ENCODE peak calls at places on chromosomes 13 and 19, in four cellular contexts. P, L, V and B are unnamed samples.

GRCh38 chr19:14673088-14673487 is 1.6 kb downstream of the ADGRE3 start:
- DNase-seq in V (no peak), P (no peak), L (no peak), B (no peak)

GRCh38 chr19:42065051-42065450 is 5.0 kb downstream of the GRIK5 start:
- DNase-seq in V (no peak), L (no peak), P (no peak), B (no peak)

GRCh38 chr19:35843676-35844481 is 8.4 kb downstream of the NPHS1 start:
- DNase-seq in V (peak; percentile 95), L (no peak), P (peak; percentile 56), B (peak; percentile 36)

GRCh38 chr19:10416380-10417257 is 3.7 kb upstream of the PDE4A start:
- DNase-seq in V (peak; percentile 92), L (peak; percentile 96), P (peak; percentile 90), B (peak; percentile 42)

GRCh38 chr19:15869109-15869555 is 28.7 kb downstream of the CYP4F2 start:
- DNase-seq in P (peak; percentile 42), V (peak; percentile 46), L (peak; percentile 48), B (peak; percentile 58)

GRCh38 chr13:36395280-36395679 is 37.0 kb upstream of the CCNA1 start:
- DNase-seq in V (peak; percentile 52), L (no peak), P (no peak), B (no peak)

GRCh38 chr13:112814905-112815585 is 125.2 kb downstream of the ATP11A start:
- DNase-seq in V (no peak), L (no peak), P (peak; percentile 27), B (no peak)

GRCh38 chr19:16571689-16572331 is 405 bp downstream of the SLC35E1 start:
- DNase-seq in V (peak; percentile 57), L (peak; percentile 13), P (peak; percentile 41), B (peak; percentile 26)

GRCh38 chr13:38785490-38785889 is 98.6 kb downstream of the FREM2 start:
- DNase-seq in L (no peak), V (no peak), P (no peak), B (no peak)

DNA sequence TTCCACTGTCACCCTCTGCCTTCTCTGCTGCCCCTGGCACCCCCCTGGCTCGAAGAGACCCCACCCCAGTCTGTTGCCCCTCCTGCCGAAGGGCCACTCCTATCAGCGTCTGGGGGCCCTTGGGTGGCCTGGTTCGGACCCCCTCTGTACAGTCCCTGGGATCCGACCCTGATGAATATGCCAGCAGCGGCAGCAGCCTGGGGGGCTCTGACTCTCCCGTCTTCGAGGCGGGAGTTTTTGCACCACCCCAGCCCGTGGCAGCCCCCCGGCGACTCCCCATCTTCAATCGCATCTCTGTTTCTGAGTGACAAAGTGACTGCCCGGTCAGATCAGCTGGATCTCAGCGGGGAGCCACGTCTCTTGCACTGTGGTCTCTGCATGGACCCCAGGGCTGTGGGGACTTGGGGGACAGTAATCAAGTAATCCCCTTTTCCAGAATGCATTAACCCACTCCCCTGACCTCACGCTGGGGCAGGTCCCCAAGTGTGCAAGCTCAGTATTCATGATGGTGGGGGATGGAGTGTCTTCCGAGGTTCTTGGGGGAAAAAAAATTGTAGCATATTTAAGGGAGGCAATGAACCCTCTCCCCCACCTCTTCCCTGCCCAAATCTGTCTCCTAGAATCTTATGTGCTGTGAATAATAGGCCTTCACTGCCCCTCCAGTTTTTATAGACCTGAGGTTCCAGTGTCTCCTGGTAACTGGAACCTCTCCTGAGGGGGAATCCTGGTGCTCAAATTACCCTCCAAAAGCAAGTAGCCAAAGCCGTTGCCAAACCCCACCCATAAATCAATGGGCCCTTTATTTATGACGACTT is 2.0 kb downstream of the ZFP36 start:
- DNase-seq in V (no peak), P (no peak), L (peak; percentile 45), B (peak; percentile 66)
- H3K4me1 ChIP-seq in V (peaks cover 55% of the 10 kb centered on the region), P (peaks cover 53% of the 10 kb centered on the region), L (peaks cover 34% of the 10 kb centered on the region), B (peaks cover 6% of the 10 kb centered on the region)

GRCh38 chr19:29308977-29309520 is 96.1 kb upstream of the UQCRFS1 start:
- DNase-seq in V (peak; percentile 64), P (no peak), L (no peak), B (no peak)

GRCh38 chr19:29315566-29315965 is 102.6 kb upstream of the UQCRFS1 start:
- DNase-seq in P (no peak), V (no peak), L (no peak), B (no peak)

GRCh38 chr19:29309637-29310036 is 96.7 kb upstream of the UQCRFS1 start:
- DNase-seq in V (no peak), P (no peak), L (no peak), B (no peak)

GRCh38 chr19:29311391-29311790 is 98.4 kb upstream of the UQCRFS1 start:
- DNase-seq in L (no peak), P (no peak), V (peak; percentile 39), B (no peak)
- H3K4me3 ChIP-seq in L (no peak overlapping the region), P (no peak overlapping the region), V (no peak overlapping the region), B (no peak overlapping the region)

GRCh38 chr19:662207-662961 is 630 bp downstream of the RNF126 start:
- DNase-seq in V (peak; percentile 70), P (peak; percentile 68), L (peak; percentile 73), B (peak; percentile 80)

GRCh38 chr19:661427-662196 is 1.4 kb downstream of the RNF126 start:
- DNase-seq in P (peak; percentile 60), L (peak; percentile 77), V (no peak), B (peak; percentile 75)

GRCh38 chr19:664913-665443 is 2.0 kb upstream of the RNF126 start:
- DNase-seq in L (peak; percentile 80), P (peak; percentile 83), V (peak; percentile 96), B (peak; percentile 74)

GRCh38 chr19:662962-663681 is at the start of gene RNF126:
- DNase-seq in V (peak; percentile 84), P (peak; percentile 96), L (peak; percentile 88), B (peak; percentile 89)

GRCh38 chr19:663682-664117 is 686 bp upstream of the RNF126 start:
- DNase-seq in L (no peak), V (no peak), P (no peak), B (no peak)
- H3K27ac ChIP-seq in L (peak overlapping the region; percentile 90), V (no peak overlapping the region), P (peak overlapping the region; percentile 96), B (peak overlapping the region; percentile 92)

GRCh38 chr19:1357695-1358094 is 26.0 kb upstream of the NDUFS7 start:
- DNase-seq in L (no peak), V (peak; percentile 75), P (no peak), B (no peak)
- H3K4me1 ChIP-seq in L (peaks cover 6% of the 10 kb centered on the region), V (peaks cover 37% of the 10 kb centered on the region), P (peaks cover 53% of the 10 kb centered on the region), B (no peaks in the 10 kb centered on the region)

DNA sequence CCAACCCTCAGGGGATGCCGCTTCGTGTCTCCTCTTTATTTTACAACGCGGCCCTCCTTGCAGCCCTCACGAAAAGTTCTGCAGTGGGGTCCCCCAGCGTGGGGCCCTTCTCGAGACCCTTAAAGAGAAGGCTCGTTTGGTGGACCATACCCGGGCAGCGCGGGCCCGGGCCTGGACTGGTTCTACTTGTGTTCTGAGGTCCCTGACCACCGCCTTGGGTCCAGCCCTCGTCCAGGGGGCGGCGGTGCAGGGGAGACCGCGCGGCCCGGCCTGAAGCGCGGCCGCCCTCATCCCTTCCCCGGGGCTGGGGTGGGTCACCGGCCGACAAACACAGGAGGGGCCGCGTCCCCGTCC is 400 bp upstream of the SERP2 start:
- DNase-seq in L (no peak), P (no peak), V (peak; percentile 44), B (no peak)
- H3K4me3 ChIP-seq in L (no peak overlapping the region), P (peak overlapping the region; percentile 61), V (peak overlapping the region; percentile 85), B (peak overlapping the region; percentile 73)

GRCh38 chr13:40447857-40448256 is 218.6 kb downstream of the FOXO1 start:
- DNase-seq in V (peak; percentile 8), L (no peak), P (no peak), B (peak; percentile 49)

GRCh38 chr13:40456397-40456958 is 210.0 kb downstream of the FOXO1 start:
- DNase-seq in V (no peak), P (no peak), L (no peak), B (no peak)

GRCh38 chr13:40453666-40454030 is 212.8 kb downstream of the FOXO1 start:
- DNase-seq in V (no peak), L (no peak), P (no peak), B (no peak)

GRCh38 chr13:40452741-40453665 is 213.4 kb downstream of the FOXO1 start:
- DNase-seq in P (no peak), L (no peak), V (no peak), B (no peak)

DNA sequence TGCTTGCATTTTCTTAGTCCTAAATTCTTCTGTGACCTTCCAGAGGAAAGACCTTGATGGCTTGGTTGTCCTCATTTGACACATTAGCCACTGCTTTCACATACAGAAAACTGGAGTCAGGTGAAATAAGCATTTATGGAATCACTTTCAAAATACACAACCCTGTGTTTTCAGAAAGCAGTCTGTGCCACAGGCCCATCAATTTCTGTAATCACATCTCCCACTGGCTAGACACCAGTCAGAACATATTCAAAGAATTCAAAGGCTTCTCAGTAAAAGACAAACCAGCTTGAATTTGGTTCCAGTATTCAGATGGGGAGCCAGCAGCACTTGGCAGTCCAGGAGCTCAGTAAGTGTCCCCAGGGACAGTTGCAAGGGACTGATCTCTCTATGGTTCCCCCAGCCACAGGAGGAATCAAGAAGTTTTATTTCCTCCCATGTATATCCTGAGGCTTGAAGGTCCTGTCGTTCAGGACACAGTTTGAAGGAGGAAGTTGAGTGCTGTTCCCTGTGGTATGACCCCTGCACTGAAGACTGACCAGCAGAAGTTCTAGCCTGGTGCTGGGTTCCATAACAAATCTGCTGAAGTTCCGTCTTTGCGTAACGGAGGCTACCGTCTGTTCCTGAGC is 214.3 kb downstream of the FOXO1 start:
- DNase-seq in P (no peak), V (no peak), L (no peak), B (no peak)
- H3K27ac ChIP-seq in P (no peak overlapping the region), V (no peak overlapping the region), L (no peak overlapping the region), B (no peak overlapping the region)

GRCh38 chr19:30851646-30852045 is 479.5 kb downstream of the ZNF536 start:
- DNase-seq in P (no peak), L (no peak), V (no peak), B (no peak)
- H3K4me1 ChIP-seq in P (no peaks in the 10 kb centered on the region), L (no peaks in the 10 kb centered on the region), V (no peaks in the 10 kb centered on the region), B (no peaks in the 10 kb centered on the region)